ENCODE peak calls at places on chromosomes 6 and 20, in ten cellular contexts. M is HepG2; H is SK-N-SH; R is fibroblast of lung; D is PC-9; W is K562; B is neural progenitor cell; U is CD4-positive, alpha-beta memory T cell; I is ascending aorta; O is GM23338. P is an unnamed sample. For H3K27me3, the result is how much of the 10 kb centered on the place peaks cover.

GRCh38 chr6:22819209-22819608 is 249.8 kb downstream of the HDGFL1 start:
- DNase-seq in D (no peak), W (no peak), B (no peak), I (no peak), M (no peak), H (no peak), U (no peak), R (no peak), O (no peak), P (no peak)

GRCh38 chr6:3309391-3310050 is 50.8 kb downstream of the PSMG4 start:
- DNase-seq in M (no peak), W (no peak), R (no peak), U (no peak), H (no peak), D (no peak), O (no peak), I (no peak), B (no peak), P (no peak)

GRCh38 chr6:30769088-30769852 is 24.9 kb upstream of the IER3 start:
- DNase-seq in D (peak), B (peak), M (peak), U (peak), O (peak), R (peak), H (peak), I (peak), W (peak), P (peak)

GRCh38 chr6:14322841-14323240 is 205.3 kb downstream of the CD83 start:
- DNase-seq in R (no peak), W (no peak), B (no peak), D (no peak), U (no peak), O (no peak), M (no peak), I (no peak), H (no peak), P (no peak)

GRCh38 chr20:14291502-14291901 is 45.9 kb downstream of the FLRT3 start:
- DNase-seq in U (no peak), D (no peak), I (no peak), W (no peak), B (no peak), R (no peak), H (no peak), O (no peak), M (no peak), P (no peak)

GRCh38 chr6:129502261-129502660 is 207.7 kb downstream of the ARHGAP18 start:
- DNase-seq in H (no peak), R (peak), I (no peak), O (no peak), U (no peak), B (no peak), M (no peak), W (no peak), D (no peak), P (no peak)

GRCh38 chr20:1336699-1337387 is 7.9 kb upstream of the SDCBP2 start:
- DNase-seq in O (peak), M (no peak), D (no peak), B (no peak), H (no peak), U (no peak), R (peak), I (no peak), W (no peak), P (no peak)

GRCh38 chr6:43014434-43014909 is 423 bp downstream of the KLHDC3 start:
- DNase-seq in H (no peak), U (no peak), I (no peak), R (peak), O (no peak), D (no peak), W (no peak), B (no peak), M (no peak), P (peak)

GRCh38 chr6:132683543-132683942 is 24.6 kb upstream of the TAAR1 start:
- DNase-seq in W (no peak), B (no peak), M (peak), D (peak), U (no peak), I (no peak), O (no peak), H (no peak), R (peak), P (no peak)

GRCh38 chr6:122657601-122658000 is 47.4 kb downstream of the PKIB start:
- DNase-seq in D (no peak), B (no peak), U (no peak), H (no peak), W (no peak), I (no peak), R (peak), M (no peak), O (no peak), P (no peak)

GRCh38 chr6:38271081-38271480 is 368.6 kb downstream of the BTBD9 start:
- DNase-seq in O (no peak), M (no peak), B (no peak), D (no peak), R (peak), U (no peak), W (no peak), I (no peak), H (no peak), P (no peak)

GRCh38 chr6:166286831-166287271 is 21.3 kb downstream of the PRR18 start:
- DNase-seq in M (no peak), O (peak), R (no peak), D (no peak), U (no peak), I (no peak), W (no peak), B (no peak), H (no peak), P (no peak)

GRCh38 chr6:75611702-75612375 is 10.2 kb downstream of the SENP6 start:
- DNase-seq in R (peak), H (no peak), D (no peak), W (no peak), M (no peak), I (no peak), O (no peak), U (peak), B (no peak), P (no peak)

GRCh38 chr6:110944681-110945151 is 13.8 kb upstream of the GTF3C6 start:
- DNase-seq in R (peak), B (no peak), H (no peak), M (peak), W (peak), D (peak), O (no peak), I (no peak), U (no peak), P (no peak)

GRCh38 chr20:46767127-46767761 is 57.8 kb downstream of the SLC2A10 start:
- DNase-seq in R (peak), D (peak), M (peak), W (peak), U (no peak), O (peak), B (peak), I (no peak), H (peak), P (no peak)

GRCh38 chr20:34111712-34112599 is at the start of gene EIF2S2:
- DNase-seq in D (peak), W (peak), I (peak), M (peak), U (peak), O (peak), H (peak), B (peak), R (peak), P (peak)
- H3K27ac ChIP-seq in D (peak), W (peak), I (peak), M (peak), U (peak), O (peak), H (peak), B (peak), R (peak), P (peak)

GRCh38 chr6:41373367-41373918 is 38.0 kb downstream of the NCR2 start:
- DNase-seq in W (no peak), R (no peak), H (peak), I (no peak), D (no peak), U (no peak), O (no peak), M (no peak), B (no peak), P (no peak)
- H3K27me3 ChIP-seq in W (half or more), R (half or more), H (half or more), I (under half), D (under half), U (half or more), O (half or more), M (under half), B (half or more), P (under half)

DNA sequence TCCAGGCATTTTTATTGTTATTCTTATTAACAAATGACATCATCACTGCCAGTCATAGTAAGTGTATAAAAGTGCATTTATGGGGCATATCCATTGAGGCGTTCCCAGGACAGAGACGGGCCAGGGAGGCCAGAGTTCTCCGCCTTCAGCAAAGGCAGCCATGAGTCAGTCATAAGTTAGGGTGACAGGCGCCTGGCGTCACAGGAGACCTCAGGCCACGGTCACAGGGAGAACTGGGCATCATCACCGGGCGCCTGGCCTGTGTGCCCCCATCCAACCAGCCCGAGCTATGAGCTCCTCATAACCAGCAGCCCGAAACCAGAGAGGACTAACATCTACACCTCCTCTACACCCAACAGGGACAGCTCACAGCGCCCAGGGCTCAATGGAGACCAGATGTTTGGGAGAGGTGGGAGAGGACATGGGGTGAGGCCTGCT is 259.2 kb downstream of the DLL1 start:
- DNase-seq in M (no peak), I (no peak), R (no peak), U (no peak), H (no peak), D (no peak), W (no peak), B (no peak), O (no peak), P (peak)
- H3K27ac ChIP-seq in M (no peak), I (no peak), R (peak), U (no peak), H (no peak), D (no peak), W (no peak), B (no peak), O (no peak), P (no peak)

GRCh38 chr6:50709366-50709734 is 4.0 kb upstream of the TFAP2D start:
- DNase-seq in D (no peak), O (no peak), M (no peak), B (peak), U (no peak), R (no peak), H (no peak), I (no peak), W (no peak), P (no peak)
- H3K27me3 ChIP-seq in D (under half), O (half or more), M (under half), B (half or more), U (under half), R (under half), H (under half), I (under half), W (under half), P (half or more)

GRCh38 chr6:41098366-41098765 is 25.6 kb downstream of the NFYA start:
- DNase-seq in W (no peak), D (no peak), I (no peak), M (no peak), B (no peak), U (no peak), H (no peak), O (no peak), R (peak), P (no peak)
- H3K27ac ChIP-seq in W (no peak), D (no peak), I (peak), M (no peak), B (no peak), U (no peak), H (peak), O (no peak), R (no peak), P (no peak)

GRCh38 chr6:102407886-102408741 is 1014.6 kb downstream of the GRIK2 start:
- DNase-seq in M (no peak), W (no peak), U (no peak), B (no peak), H (no peak), R (no peak), I (no peak), O (no peak), D (no peak), P (no peak)
- H3K27me3 ChIP-seq in M (under half), W (under half), U (under half), B (under half), H (under half), R (under half), I (under half), O (under half), D (under half), P (under half)

P was measured in SJSA1.